ENCODE peak calls at places on chromosomes 1 and 21, in nine cellular contexts. One of them, this sample, is unnamed.

GRCh38 chr21:34946385-34947121 is 102.5 kb downstream of the RUNX1 start:
- DNase-seq in choroid plexus epithelial cell: no peak
- DNase-seq in GM13976: no peak
- DNase-seq in fibroblast of pulmonary artery: no peak
- DNase-seq in heart right ventricle: no peak
- DNase-seq in endothelial cell: no peak
- DNase-seq in OCI-LY7: peak
- DNase-seq in kidney epithelial cell: no peak
- DNase-seq in lower leg skin: no peak
- DNase-seq in this sample: no peak

GRCh38 chr1:212437179-212437798 is 4.6 kb downstream of the NENF start:
- DNase-seq in choroid plexus epithelial cell: no peak
- DNase-seq in GM13976: no peak
- DNase-seq in fibroblast of pulmonary artery: no peak
- DNase-seq in heart right ventricle: no peak
- DNase-seq in endothelial cell: no peak
- DNase-seq in OCI-LY7: no peak
- DNase-seq in kidney epithelial cell: no peak
- DNase-seq in lower leg skin: peak
- DNase-seq in this sample: no peak

GRCh38 chr21:46155514-46156377 is at the start of gene FTCD:
- DNase-seq in choroid plexus epithelial cell: no peak
- DNase-seq in GM13976: no peak
- DNase-seq in fibroblast of pulmonary artery: no peak
- DNase-seq in heart right ventricle: no peak
- DNase-seq in endothelial cell: no peak
- DNase-seq in OCI-LY7: no peak
- DNase-seq in kidney epithelial cell: no peak
- DNase-seq in lower leg skin: peak
- DNase-seq in this sample: peak

GRCh38 chr21:25970254-25970930 is 200.2 kb downstream of the APP start:
- DNase-seq in choroid plexus epithelial cell: peak
- DNase-seq in GM13976: no peak
- DNase-seq in fibroblast of pulmonary artery: peak
- DNase-seq in heart right ventricle: peak
- DNase-seq in endothelial cell: no peak
- DNase-seq in OCI-LY7: no peak
- DNase-seq in kidney epithelial cell: no peak
- DNase-seq in lower leg skin: no peak
- DNase-seq in this sample: no peak

GRCh38 chr1:48683878-48684277 is 92.8 kb downstream of the BEND5 start:
- DNase-seq in choroid plexus epithelial cell: no peak
- DNase-seq in GM13976: no peak
- DNase-seq in fibroblast of pulmonary artery: no peak
- DNase-seq in heart right ventricle: no peak
- DNase-seq in endothelial cell: no peak
- DNase-seq in OCI-LY7: no peak
- DNase-seq in kidney epithelial cell: no peak
- DNase-seq in lower leg skin: no peak
- DNase-seq in this sample: no peak

GRCh38 chr1:58814251-58815068 is 30.6 kb upstream of the JUN start:
- DNase-seq in choroid plexus epithelial cell: peak
- DNase-seq in GM13976: peak
- DNase-seq in fibroblast of pulmonary artery: peak
- DNase-seq in heart right ventricle: peak
- DNase-seq in endothelial cell: peak
- DNase-seq in OCI-LY7: no peak
- DNase-seq in kidney epithelial cell: no peak
- DNase-seq in lower leg skin: peak
- DNase-seq in this sample: peak

GRCh38 chr1:231116741-231117140 is 45.1 kb upstream of the TRIM67 start:
- DNase-seq in choroid plexus epithelial cell: no peak
- DNase-seq in GM13976: no peak
- DNase-seq in fibroblast of pulmonary artery: no peak
- DNase-seq in heart right ventricle: no peak
- DNase-seq in endothelial cell: no peak
- DNase-seq in OCI-LY7: no peak
- DNase-seq in kidney epithelial cell: no peak
- DNase-seq in lower leg skin: no peak
- DNase-seq in this sample: no peak

GRCh38 chr1:79683420-79683819 is 676.9 kb upstream of the ADGRL4 start:
- DNase-seq in choroid plexus epithelial cell: no peak
- DNase-seq in GM13976: no peak
- DNase-seq in fibroblast of pulmonary artery: no peak
- DNase-seq in heart right ventricle: no peak
- DNase-seq in endothelial cell: no peak
- DNase-seq in OCI-LY7: no peak
- DNase-seq in kidney epithelial cell: no peak
- DNase-seq in lower leg skin: no peak
- DNase-seq in this sample: no peak

GRCh38 chr1:201565024-201565730 is 26.2 kb downstream of the NAV1 start:
- DNase-seq in choroid plexus epithelial cell: no peak
- DNase-seq in GM13976: no peak
- DNase-seq in fibroblast of pulmonary artery: no peak
- DNase-seq in heart right ventricle: peak
- DNase-seq in endothelial cell: no peak
- DNase-seq in OCI-LY7: no peak
- DNase-seq in kidney epithelial cell: no peak
- DNase-seq in lower leg skin: peak
- DNase-seq in this sample: no peak

GRCh38 chr1:16719571-16720402 is 20.5 kb upstream of the RNU1-4 start:
- DNase-seq in choroid plexus epithelial cell: no peak
- DNase-seq in GM13976: peak
- DNase-seq in fibroblast of pulmonary artery: no peak
- DNase-seq in heart right ventricle: no peak
- DNase-seq in endothelial cell: peak
- DNase-seq in OCI-LY7: peak
- DNase-seq in kidney epithelial cell: no peak
- DNase-seq in lower leg skin: peak
- DNase-seq in this sample: no peak

GRCh38 chr1:46556822-46557221 is 5.4 kb upstream of the KNCN start:
- DNase-seq in choroid plexus epithelial cell: peak
- DNase-seq in GM13976: no peak
- DNase-seq in fibroblast of pulmonary artery: peak
- DNase-seq in heart right ventricle: no peak
- DNase-seq in endothelial cell: no peak
- DNase-seq in OCI-LY7: no peak
- DNase-seq in kidney epithelial cell: no peak
- DNase-seq in lower leg skin: no peak
- DNase-seq in this sample: no peak
- TF ChIP-seq CTCF in choroid plexus epithelial cell: no peak
- TF ChIP-seq CTCF in GM13976: no peak
- TF ChIP-seq CTCF in fibroblast of pulmonary artery: peak
- TF ChIP-seq CTCF in heart right ventricle: no peak
- TF ChIP-seq CTCF in endothelial cell: no peak
- TF ChIP-seq CTCF in OCI-LY7: no peak
- TF ChIP-seq CTCF in kidney epithelial cell: no peak
- TF ChIP-seq CTCF in lower leg skin: no peak
- TF ChIP-seq CTCF in this sample: no peak

GRCh38 chr1:243605604-243606003 is 244.4 kb downstream of the AKT3 start:
- DNase-seq in choroid plexus epithelial cell: peak
- DNase-seq in GM13976: no peak
- DNase-seq in fibroblast of pulmonary artery: peak
- DNase-seq in heart right ventricle: no peak
- DNase-seq in endothelial cell: no peak
- DNase-seq in OCI-LY7: no peak
- DNase-seq in kidney epithelial cell: no peak
- DNase-seq in lower leg skin: no peak
- DNase-seq in this sample: no peak

GRCh38 chr1:243609698-243610097 is 240.3 kb downstream of the AKT3 start:
- DNase-seq in choroid plexus epithelial cell: no peak
- DNase-seq in GM13976: no peak
- DNase-seq in fibroblast of pulmonary artery: no peak
- DNase-seq in heart right ventricle: no peak
- DNase-seq in endothelial cell: no peak
- DNase-seq in OCI-LY7: no peak
- DNase-seq in kidney epithelial cell: no peak
- DNase-seq in lower leg skin: no peak
- DNase-seq in this sample: no peak
- TF ChIP-seq CTCF in choroid plexus epithelial cell: no peak
- TF ChIP-seq CTCF in GM13976: no peak
- TF ChIP-seq CTCF in fibroblast of pulmonary artery: no peak
- TF ChIP-seq CTCF in heart right ventricle: no peak
- TF ChIP-seq CTCF in endothelial cell: no peak
- TF ChIP-seq CTCF in OCI-LY7: peak
- TF ChIP-seq CTCF in kidney epithelial cell: no peak
- TF ChIP-seq CTCF in lower leg skin: no peak
- TF ChIP-seq CTCF in this sample: no peak

DNA sequence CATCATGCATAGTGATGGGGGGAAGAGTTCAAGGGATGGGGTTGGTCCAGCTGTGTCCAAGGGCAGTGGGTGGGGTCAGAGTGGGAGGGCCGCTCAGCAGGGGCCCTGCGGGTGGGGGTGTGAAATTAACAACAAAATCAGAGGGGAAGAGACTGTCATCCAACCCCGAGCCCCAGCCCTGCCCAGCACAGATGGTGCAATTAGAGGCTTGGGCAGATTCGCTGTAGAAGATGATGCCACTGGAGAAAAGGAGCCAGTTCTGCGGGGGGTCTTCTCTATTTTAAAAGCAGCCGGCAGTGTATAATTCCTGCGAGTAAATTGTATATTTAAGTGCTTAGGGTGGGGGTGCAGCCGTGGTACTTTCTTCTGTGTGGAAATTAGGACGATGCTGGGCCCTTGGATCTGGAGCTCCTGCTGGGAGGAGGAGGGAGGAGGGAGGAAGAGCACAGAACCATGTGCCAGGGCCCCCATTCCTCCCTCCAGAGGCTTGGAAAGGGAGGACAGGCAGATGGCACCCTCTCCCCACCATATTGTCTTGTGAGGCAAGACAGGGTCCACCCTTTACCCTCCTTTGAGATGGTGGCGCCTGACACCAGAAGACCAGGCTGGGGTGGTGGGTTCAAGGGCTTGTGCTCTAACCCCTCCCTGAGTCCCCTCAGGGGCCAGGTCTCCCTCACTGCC is 89.2 kb downstream of the ACTL8 start:
- DNase-seq in choroid plexus epithelial cell: no peak
- DNase-seq in GM13976: no peak
- DNase-seq in fibroblast of pulmonary artery: no peak
- DNase-seq in heart right ventricle: no peak
- DNase-seq in endothelial cell: no peak
- DNase-seq in OCI-LY7: no peak
- DNase-seq in kidney epithelial cell: no peak
- DNase-seq in lower leg skin: no peak
- DNase-seq in this sample: no peak
- TF ChIP-seq CTCF in choroid plexus epithelial cell: no peak
- TF ChIP-seq CTCF in GM13976: no peak
- TF ChIP-seq CTCF in fibroblast of pulmonary artery: no peak
- TF ChIP-seq CTCF in heart right ventricle: no peak
- TF ChIP-seq CTCF in endothelial cell: no peak
- TF ChIP-seq CTCF in OCI-LY7: no peak
- TF ChIP-seq CTCF in kidney epithelial cell: no peak
- TF ChIP-seq CTCF in lower leg skin: no peak
- TF ChIP-seq CTCF in this sample: no peak

GRCh38 chr1:178529364-178530036 is 16.6 kb downstream of the TEX35 start:
- DNase-seq in choroid plexus epithelial cell: no peak
- DNase-seq in GM13976: no peak
- DNase-seq in fibroblast of pulmonary artery: no peak
- DNase-seq in heart right ventricle: no peak
- DNase-seq in endothelial cell: no peak
- DNase-seq in OCI-LY7: no peak
- DNase-seq in kidney epithelial cell: no peak
- DNase-seq in lower leg skin: peak
- DNase-seq in this sample: no peak
- TF ChIP-seq CTCF in choroid plexus epithelial cell: no peak
- TF ChIP-seq CTCF in GM13976: no peak
- TF ChIP-seq CTCF in fibroblast of pulmonary artery: no peak
- TF ChIP-seq CTCF in heart right ventricle: no peak
- TF ChIP-seq CTCF in endothelial cell: no peak
- TF ChIP-seq CTCF in OCI-LY7: no peak
- TF ChIP-seq CTCF in kidney epithelial cell: no peak
- TF ChIP-seq CTCF in lower leg skin: no peak
- TF ChIP-seq CTCF in this sample: no peak

This sample was measured in glutamatergic neuron.